ENCODE peak calls at places on chromosomes 3 and 15, in six cellular contexts. S, X, C, E, Y and V are unnamed samples.

GRCh38 chr3:113441051-113441770 is at the start of gene CFAP44:
- DNase-seq in S (peak; percentile 25), C (peak; percentile 90), Y (peak; percentile 75), X (peak; percentile 91), E (peak; percentile 78), V (peak; percentile 76)

GRCh38 chr3:44136421-44136820 is 105.3 kb upstream of the TOPAZ1 start:
- DNase-seq in Y (no peak), C (peak; percentile 9), S (no peak), E (no peak), X (no peak), V (no peak)

GRCh38 chr15:88834211-88834812 is 31.1 kb downstream of the ACAN start:
- DNase-seq in Y (peak; percentile 83), C (peak; percentile 74), S (peak; percentile 67), X (no peak), E (peak; percentile 30), V (peak; percentile 47)

GRCh38 chr15:36632196-36632595 is 52.8 kb downstream of the CDIN1 start:
- DNase-seq in C (peak; percentile 20), X (no peak), S (no peak), Y (no peak), E (no peak), V (no peak)

GRCh38 chr3:94098487-94098886 is 35.6 kb downstream of the NSUN3 start:
- DNase-seq in E (no peak), S (no peak), Y (no peak), X (no peak), C (peak; percentile 84), V (no peak)

GRCh38 chr3:70981252-70981933 is 602.1 kb downstream of the FOXP1 start:
- DNase-seq in C (no peak), S (no peak), X (no peak), E (peak; percentile 38), Y (no peak), V (no peak)

GRCh38 chr3:13827256-13827655 is 52.6 kb downstream of the WNT7A start:
- DNase-seq in X (no peak), S (no peak), C (no peak), Y (no peak), E (no peak), V (no peak)

GRCh38 chr15:63448261-63448660 is 56.1 kb upstream of the USP3 start:
- DNase-seq in S (peak; percentile 24), Y (peak; percentile 17), X (no peak), C (no peak), E (no peak), V (peak; percentile 35)

GRCh38 chr3:104367000-104367399 is 999.7 kb upstream of the ALCAM start:
- DNase-seq in X (no peak), E (peak; percentile 18), Y (no peak), S (no peak), C (peak; percentile 18), V (no peak)

GRCh38 chr15:98850991-98851776 is 156.4 kb downstream of the PGPEP1L start:
- DNase-seq in S (peak; percentile 69), C (peak; percentile 81), Y (peak; percentile 89), E (peak; percentile 69), X (peak; percentile 84), V (peak; percentile 79)

GRCh38 chr15:59296181-59296617 is 76.5 kb downstream of the MYO1E start:
- DNase-seq in S (no peak), Y (no peak), E (no peak), C (peak; percentile 91), X (no peak), V (no peak)

GRCh38 chr15:69061414-69061842 is 46.9 kb downstream of the NOX5 start:
- DNase-seq in X (no peak), S (no peak), C (no peak), E (no peak), Y (no peak), V (no peak)

GRCh38 chr3:192917508-192918274 is at the start of gene MB21D2:
- DNase-seq in Y (peak; percentile 88), X (peak; percentile 77), C (peak; percentile 93), S (peak; percentile 51), E (peak; percentile 79), V (peak; percentile 79)

GRCh38 chr3:115671761-115672455 is 48.6 kb downstream of the GAP43 start:
- DNase-seq in X (no peak), E (no peak), Y (no peak), C (no peak), S (no peak), V (no peak)

GRCh38 chr3:38205472-38205805 is 40.1 kb downstream of the OXSR1 start:
- DNase-seq in E (no peak), X (no peak), Y (no peak), S (no peak), C (no peak), V (no peak)

GRCh38 chr3:125395091-125395490 is 20.0 kb upstream of the ZNF148 start:
- DNase-seq in C (no peak), S (no peak), X (no peak), Y (no peak), E (no peak), V (no peak)

GRCh38 chr15:80182611-80183210 is 29.9 kb downstream of the FAH start:
- DNase-seq in C (peak; percentile 85), X (no peak), E (peak; percentile 15), Y (no peak), S (no peak), V (no peak)

GRCh38 chr3:161349529-161350278 is 21.6 kb downstream of the SPTSSB start:
- DNase-seq in S (no peak), X (no peak), C (peak; percentile 89), E (no peak), Y (no peak), V (no peak)

GRCh38 chr3:171135536-171135935 is 109.0 kb upstream of the SLC2A2 start:
- DNase-seq in Y (no peak), E (no peak), C (no peak), S (no peak), X (no peak), V (no peak)

GRCh38 chr3:53223541-53223966 is 32.3 kb downstream of the TKT start:
- DNase-seq in C (no peak), E (no peak), Y (no peak), X (no peak), S (no peak), V (no peak)

GRCh38 chr3:113166719-113167492 is 44.5 kb upstream of the BOC start:
- DNase-seq in S (peak; percentile 51), X (no peak), Y (peak; percentile 69), C (peak; percentile 56), E (peak; percentile 34), V (peak; percentile 34)

GRCh38 chr3:193693774-193694173 is 100.8 kb downstream of the OPA1 start:
- DNase-seq in S (no peak), Y (no peak), C (no peak), X (no peak), E (no peak), V (no peak)

GRCh38 chr3:13217736-13218540 is 144.7 kb upstream of the IQSEC1 start:
- DNase-seq in C (no peak), Y (no peak), X (no peak), E (no peak), S (no peak), V (no peak)

GRCh38 chr15:57118013-57118799 is 199.8 kb downstream of the TCF12 start:
- DNase-seq in C (peak; percentile 28), S (no peak), Y (no peak), X (no peak), E (no peak), V (no peak)

GRCh38 chr15:52234596-52235541 is 43.7 kb upstream of the GNB5 start:
- DNase-seq in S (no peak), Y (no peak), C (no peak), E (no peak), X (no peak), V (no peak)

GRCh38 chr15:68643216-68643830 is 64.5 kb downstream of the CORO2B start:
- DNase-seq in C (no peak), S (no peak), Y (peak; percentile 21), X (no peak), E (no peak), V (no peak)

GRCh38 chr15:82850242-82850591 is 40.8 kb downstream of the WHAMM start:
- DNase-seq in C (no peak), S (no peak), E (no peak), X (no peak), Y (no peak), V (no peak)

GRCh38 chr3:128780438-128780837 is 54.5 kb downstream of the RAB7A start:
- DNase-seq in X (no peak), E (no peak), C (no peak), Y (no peak), S (no peak), V (no peak)
- H3K4me1 ChIP-seq in X (peaks cover 10% of the 10 kb centered on the region), E (peaks cover 77% of the 10 kb centered on the region), C (peaks cover 37% of the 10 kb centered on the region), Y (peaks cover 83% of the 10 kb centered on the region), S (peaks cover 19% of the 10 kb centered on the region), V (peaks cover 40% of the 10 kb centered on the region)

GRCh38 chr15:40003491-40003916 is 35.5 kb downstream of the SRP14 start:
- DNase-seq in X (no peak), E (no peak), Y (no peak), C (no peak), S (no peak), V (no peak)
- H3K36me3 ChIP-seq in X (peaks cover 5% of the 10 kb centered on the region), E (peaks cover 100% of the 10 kb centered on the region), Y (peaks cover 74% of the 10 kb centered on the region), C (peaks cover 48% of the 10 kb centered on the region), S (peaks cover 15% of the 10 kb centered on the region), V (no peaks in the 10 kb centered on the region)

GRCh38 chr3:129352045-129352444 is 73.4 kb downstream of the HMCES start:
- DNase-seq in Y (no peak), X (no peak), E (no peak), C (no peak), S (no peak), V (no peak)
- TF ChIP-seq CTCF in Y (no peak), X (no peak), E (no peak), C (peak; percentile 19), S (no peak), V (no peak)

GRCh38 chr3:4588410-4588809 is 95.3 kb downstream of the ITPR1 start:
- DNase-seq in E (no peak), C (peak; percentile 32), Y (no peak), S (no peak), X (no peak), V (no peak)
- H3K4me1 ChIP-seq in E (peaks cover 16% of the 10 kb centered on the region), C (peaks cover 17% of the 10 kb centered on the region), Y (peaks cover 72% of the 10 kb centered on the region), S (peaks cover 6% of the 10 kb centered on the region), X (no peaks in the 10 kb centered on the region), V (peaks cover 4% of the 10 kb centered on the region)

GRCh38 chr15:90749754-90750153 is 32.6 kb downstream of the BLM start:
- DNase-seq in E (no peak), X (no peak), S (no peak), Y (no peak), C (no peak), V (no peak)

GRCh38 chr15:90756916-90757315 is 39.8 kb downstream of the BLM start:
- DNase-seq in Y (no peak), C (no peak), S (no peak), E (no peak), X (no peak), V (no peak)

GRCh38 chr15:90750186-90750585 is 33.0 kb downstream of the BLM start:
- DNase-seq in Y (no peak), C (no peak), E (no peak), S (no peak), X (no peak), V (no peak)

DNA sequence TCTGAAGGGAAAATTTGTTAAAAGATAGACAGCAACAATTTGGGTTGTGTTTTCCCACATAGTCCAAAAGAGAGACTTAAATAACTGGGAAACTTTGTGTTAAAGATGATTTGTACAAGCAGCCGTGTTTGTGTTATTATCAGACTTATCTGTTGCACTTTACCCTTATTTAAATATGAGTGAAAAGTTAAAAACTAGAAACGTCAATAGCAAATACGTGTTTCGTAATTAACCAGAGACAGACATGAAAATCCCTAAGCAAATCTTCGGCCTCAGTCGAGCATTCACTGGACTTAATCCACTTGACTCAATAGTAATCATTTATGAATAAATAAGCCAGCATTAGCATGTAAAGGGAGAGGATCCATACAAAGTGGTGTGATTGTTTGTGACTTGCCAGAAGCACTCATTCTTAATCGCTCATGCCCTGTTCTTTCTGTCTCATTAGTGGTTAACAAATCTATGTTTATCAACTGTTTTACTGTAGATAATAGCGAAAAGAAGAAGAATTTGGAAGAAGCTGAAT is 34.2 kb downstream of the BLM start:
- DNase-seq in C (no peak), E (no peak), Y (no peak), S (no peak), X (no peak), V (no peak)
- H3K36me3 ChIP-seq in C (no peaks in the 10 kb centered on the region), E (no peaks in the 10 kb centered on the region), Y (no peaks in the 10 kb centered on the region), S (no peaks in the 10 kb centered on the region), X (no peaks in the 10 kb centered on the region), V (no peaks in the 10 kb centered on the region)